ENCODE peak calls at places on chromosomes 11 and 22, in four cellular contexts. T is prostate gland, J is A549, F is suprapubic skin. Z is an unnamed sample.

GRCh38 chr11:121556937-121557336 is 104.2 kb upstream of the SORL1-AS1 start:
- DNase-seq in T (no peak), J (no peak), F (no peak), Z (no peak)

GRCh38 chr11:134266841-134267251 is 9.3 kb upstream of the GLB1L3 start:
- DNase-seq in F (peak), J (no peak), T (peak), Z (no peak)

GRCh38 chr11:64406221-64406946 is 47.4 kb downstream of the RPS6KA4 start:
- DNase-seq in J (no peak), F (no peak), T (no peak), Z (no peak)

GRCh38 chr11:74678591-74679512 is 52.4 kb downstream of the CHRDL2 start:
- DNase-seq in T (no peak), J (no peak), F (peak), Z (no peak)

GRCh38 chr11:72641900-72642814 is 32.1 kb downstream of the PDE2A start:
- DNase-seq in F (no peak), J (peak), T (peak), Z (no peak)

GRCh38 chr11:88280673-88281316 is 56.7 kb downstream of the CTSC start:
- DNase-seq in T (peak), J (no peak), F (no peak), Z (no peak)

GRCh38 chr11:82858556-82859091 is 41.6 kb downstream of the PRCP start:
- DNase-seq in J (peak), F (no peak), T (no peak), Z (no peak)

GRCh38 chr11:13140028-13140870 is 131.1 kb downstream of the RASSF10 start:
- DNase-seq in J (peak), T (no peak), F (no peak), Z (no peak)

GRCh38 chr22:25360891-25361645 is 141.6 kb downstream of the CRYBB2 start:
- DNase-seq in T (no peak), J (no peak), F (peak), Z (no peak)

GRCh38 chr22:29814003-29814402 is 24.1 kb downstream of the ASCC2 start:
- DNase-seq in T (no peak), F (no peak), J (no peak), Z (no peak)

GRCh38 chr11:119055901-119056300 is 1.1 kb downstream of the HYOU1 start:
- DNase-seq in J (peak), T (no peak), F (no peak), Z (no peak)

GRCh38 chr11:13343931-13344717 is 66.5 kb downstream of the BMAL1 start:
- DNase-seq in T (peak), J (peak), F (peak), Z (no peak)

GRCh38 chr22:46353483-46354105 is 18.1 kb downstream of the TRMU start:
- DNase-seq in J (no peak), T (no peak), F (no peak), Z (no peak)

GRCh38 chr22:30627480-30627879 is 8.1 kb upstream of the SLC35E4 start:
- DNase-seq in J (no peak), F (no peak), T (no peak), Z (no peak)

GRCh38 chr11:97890466-97890865 is 1130.3 kb upstream of the CNTN5 start:
- DNase-seq in T (no peak), J (no peak), F (no peak), Z (no peak)

GRCh38 chr22:37414288-37414687 is 13.0 kb downstream of the ELFN2 start:
- DNase-seq in F (no peak), J (no peak), T (no peak), Z (no peak)

GRCh38 chr11:114290503-114291239 is 5.5 kb upstream of the NNMT start:
- DNase-seq in T (no peak), J (no peak), F (no peak), Z (no peak)

GRCh38 chr11:9716275-9717039 is 52.6 kb downstream of the SWAP70 start:
- DNase-seq in J (peak), F (no peak), T (no peak), Z (no peak)

GRCh38 chr22:46008836-46009596 is 32.1 kb upstream of the WNT7B start:
- DNase-seq in J (no peak), F (no peak), T (no peak), Z (no peak)

GRCh38 chr11:97079244-97079643 is 689.4 kb downstream of the JRKL start:
- DNase-seq in J (no peak), F (no peak), T (no peak), Z (no peak)

GRCh38 chr22:38953577-38954413 is 3.6 kb upstream of the APOBEC3A start:
- DNase-seq in T (no peak), F (no peak), J (peak), Z (no peak)

GRCh38 chr11:19216021-19216420 is 14.2 kb upstream of the CSRP3 start:
- DNase-seq in T (no peak), F (no peak), J (no peak), Z (no peak)

GRCh38 chr11:106077609-106078517 is at the start of gene AASDHPPT:
- DNase-seq in F (no peak), J (peak), T (peak), Z (no peak)

GRCh38 chr11:107215006-107215405 is 196.7 kb upstream of the GUCY1A2 start:
- DNase-seq in T (no peak), F (no peak), J (no peak), Z (no peak)

GRCh38 chr22:22168190-22168940 is 76.2 kb upstream of the VPREB1 start:
- DNase-seq in J (peak), T (no peak), F (no peak), Z (no peak)

GRCh38 chr11:113553235-113553634 is 78.0 kb upstream of the DRD2 start:
- DNase-seq in T (no peak), F (no peak), J (peak), Z (no peak)

GRCh38 chr11:779955-780532 is 2.8 kb upstream of the GATD1 start:
- DNase-seq in T (no peak), F (no peak), J (no peak), Z (no peak)

GRCh38 chr11:64226507-64227051 is 505 bp downstream of the NUDT22 start:
- DNase-seq in J (no peak), F (no peak), T (no peak), Z (no peak)

GRCh38 chr11:95255523-95256165 is 24.6 kb upstream of the SESN3 start:
- DNase-seq in T (no peak), F (no peak), J (no peak), Z (no peak)

GRCh38 chr11:19344661-19345518 is 104.1 kb upstream of the E2F8 start:
- DNase-seq in J (peak), F (no peak), T (no peak), Z (no peak)

GRCh38 chr11:65181569-65182257 is at the start of gene CAPN1:
- DNase-seq in F (peak), T (peak), J (peak), Z (peak)

GRCh38 chr11:127656266-127656879 is 655.8 kb upstream of the KIRREL3 start:
- DNase-seq in J (no peak), F (no peak), T (no peak), Z (no peak)

GRCh38 chr11:122486793-122487495 is 168.6 kb upstream of the UBASH3B start:
- DNase-seq in T (no peak), J (peak), F (no peak), Z (no peak)

GRCh38 chr11:95487391-95487790 is 256.4 kb upstream of the SESN3 start:
- DNase-seq in T (no peak), F (no peak), J (no peak), Z (no peak)

GRCh38 chr11:69640995-69641581 is at the start of gene CCND1:
- DNase-seq in J (peak), F (peak), T (peak), Z (no peak)
- H3K27ac ChIP-seq in J (peak), F (peak), T (peak), Z (peak)

DNA sequence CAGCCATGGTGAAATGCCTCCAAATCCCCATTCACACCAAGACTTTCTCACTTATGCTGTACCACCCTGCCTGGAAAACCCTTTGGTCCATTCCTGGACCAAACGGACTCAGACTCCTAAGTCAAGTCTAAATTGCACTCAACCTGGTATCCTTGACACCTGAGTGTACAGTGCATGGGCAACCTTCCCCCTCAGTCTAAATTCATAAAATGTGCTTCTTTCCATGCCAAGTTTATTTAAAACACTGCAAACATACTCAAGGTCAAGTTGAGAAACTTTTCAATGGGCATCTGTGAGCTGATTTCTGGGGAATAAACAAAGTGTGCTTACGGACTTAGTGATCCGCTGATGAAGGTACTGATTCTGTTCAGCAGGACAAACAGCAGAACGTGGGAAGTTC is 26.4 kb downstream of the HIRA start:
- DNase-seq in J (no peak), F (no peak), T (no peak), Z (no peak)
- H3K27ac ChIP-seq in J (no peak), F (no peak), T (no peak), Z (no peak)

GRCh38 chr11:120214581-120214980 is 3.7 kb downstream of the OAF start:
- DNase-seq in F (no peak), J (no peak), T (no peak), Z (no peak)
- H3K27ac ChIP-seq in F (no peak), J (no peak), T (no peak), Z (no peak)

GRCh38 chr22:36144886-36145541 is 15.5 kb downstream of the APOL3 start:
- DNase-seq in J (peak), F (no peak), T (no peak), Z (no peak)
- H3K27ac ChIP-seq in J (no peak), F (peak), T (no peak), Z (peak)

GRCh38 chr11:133047036-133047800 is 485.1 kb downstream of the OPCML start:
- DNase-seq in J (no peak), F (no peak), T (no peak), Z (no peak)
- H3K27ac ChIP-seq in J (no peak), F (no peak), T (no peak), Z (no peak)

GRCh38 chr11:2206291-2206690 is 34.7 kb upstream of the TH start:
- DNase-seq in J (no peak), T (no peak), F (peak), Z (no peak)
- H3K27ac ChIP-seq in J (no peak), T (no peak), F (no peak), Z (no peak)

GRCh38 chr22:41343717-41344116 is 38.0 kb upstream of the TEF start:
- DNase-seq in J (no peak), F (no peak), T (no peak), Z (no peak)
- H3K27ac ChIP-seq in J (no peak), F (no peak), T (no peak), Z (no peak)

GRCh38 chr22:26714971-26715370 is 57.6 kb downstream of the MIAT start:
- DNase-seq in F (no peak), T (no peak), J (no peak), Z (no peak)

GRCh38 chr22:26722159-26722558 is 64.8 kb downstream of the MIAT start:
- DNase-seq in F (no peak), T (no peak), J (peak), Z (no peak)

GRCh38 chr22:26718488-26718887 is 61.1 kb downstream of the MIAT start:
- DNase-seq in F (no peak), J (no peak), T (no peak), Z (no peak)

GRCh38 chr22:26715392-26715939 is 58.1 kb downstream of the MIAT start:
- DNase-seq in F (no peak), T (no peak), J (no peak), Z (no peak)

GRCh38 chr22:26718905-26719304 is 61.5 kb downstream of the MIAT start:
- DNase-seq in J (peak), F (no peak), T (no peak), Z (no peak)
- H3K27ac ChIP-seq in J (peak), F (no peak), T (no peak), Z (no peak)

GRCh38 chr11:67632175-67632981 is 2.6 kb upstream of the NUDT8 start:
- DNase-seq in J (no peak), T (no peak), F (no peak), Z (no peak)

GRCh38 chr11:67634366-67635230 is 4.9 kb upstream of the NUDT8 start:
- DNase-seq in T (no peak), J (no peak), F (no peak), Z (no peak)

GRCh38 chr11:67632982-67633755 is 3.4 kb upstream of the NUDT8 start:
- DNase-seq in T (no peak), F (peak), J (no peak), Z (no peak)

GRCh38 chr11:67635231-67635521 is 4.4 kb downstream of the TBX10 start:
- DNase-seq in T (no peak), F (no peak), J (no peak), Z (no peak)

DNA sequence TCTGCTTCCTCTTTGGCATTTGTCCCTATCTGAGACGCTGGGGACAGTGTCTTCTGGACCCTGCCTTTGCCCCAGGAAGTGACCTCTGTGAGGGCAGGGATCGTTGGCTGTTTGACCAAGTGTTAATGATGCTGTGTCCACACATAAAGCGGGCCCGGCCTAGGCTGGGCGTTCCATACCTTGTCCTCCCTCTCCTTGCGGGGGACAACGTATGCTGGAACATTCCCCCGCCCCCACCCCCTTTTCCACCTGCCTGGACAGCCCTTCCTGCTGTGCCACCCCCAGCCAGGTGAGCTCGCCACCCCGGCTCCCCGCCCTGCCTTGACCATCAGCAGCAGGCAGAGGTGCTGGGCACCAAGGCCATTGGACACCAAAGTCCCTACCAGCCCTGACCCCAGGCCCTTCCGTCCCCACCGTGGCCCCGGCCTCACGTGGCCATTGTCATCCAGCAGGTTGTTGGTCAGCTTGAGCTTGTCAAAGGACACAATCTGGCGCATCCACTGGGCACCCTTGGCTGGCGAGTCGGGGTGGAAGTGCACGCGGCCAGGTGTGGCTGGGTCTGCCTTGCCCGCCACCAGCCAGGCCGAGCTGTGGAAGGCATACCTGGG is 4.1 kb upstream of the NUDT8 start:
- DNase-seq in F (peak), J (no peak), T (no peak), Z (no peak)
- H3K27ac ChIP-seq in F (no peak), J (no peak), T (no peak), Z (no peak)

Z was measured in esophagus squamous epithelium.